ENCODE peak calls at places on chromosomes 11 and 22, in five cellular contexts. S is heart left ventricle; J is CD4-positive, alpha-beta T cell; U is GM10248; L is fibroblast of lung. W is an unnamed sample.

GRCh38 chr11:824942-825341 is 2.8 kb upstream of the CRACR2B start:
- DNase-seq in S (no peak), J (no peak), U (no peak), L (no peak), W (no peak)

GRCh38 chr11:77172666-77172982 is 44.6 kb downstream of the MYO7A start:
- DNase-seq in S (no peak), J (no peak), U (no peak), L (no peak), W (no peak)

GRCh38 chr11:32137263-32137662 is 46.4 kb downstream of the RCN1 start:
- DNase-seq in S (no peak), J (no peak), U (no peak), L (peak), W (no peak)

GRCh38 chr11:123903932-123904331 is 2.0 kb downstream of the OR8D4 start:
- DNase-seq in S (no peak), J (no peak), U (peak), L (no peak), W (no peak)

GRCh38 chr22:17920992-17921650 is 103.2 kb downstream of the MICAL3 start:
- DNase-seq in S (no peak), J (no peak), U (no peak), L (no peak), W (no peak)

GRCh38 chr22:47012589-47013365 is 250.3 kb downstream of the TBC1D22A start:
- DNase-seq in S (no peak), J (no peak), U (no peak), L (peak), W (no peak)

GRCh38 chr11:2877474-2877873 is 8.1 kb downstream of the CDKN1C start:
- DNase-seq in S (no peak), J (no peak), U (no peak), L (peak), W (no peak)

GRCh38 chr22:41822289-41823057 is 10.4 kb upstream of the SREBF2 start:
- DNase-seq in S (no peak), J (peak), U (peak), L (peak), W (no peak)

GRCh38 chr11:122140535-122140934 is 24.5 kb upstream of the BLID start:
- DNase-seq in S (no peak), J (no peak), U (no peak), L (peak), W (no peak)

GRCh38 chr22:23294221-23294620 is 113.9 kb downstream of the BCR start:
- DNase-seq in S (no peak), J (no peak), U (no peak), L (no peak), W (no peak)

GRCh38 chr22:49149721-49150608 is 677.7 kb downstream of the BRD1 start:
- DNase-seq in S (no peak), J (no peak), U (no peak), L (no peak), W (no peak)

GRCh38 chr22:28759861-28760560 is 12.5 kb upstream of the CCDC117 start:
- DNase-seq in S (no peak), J (no peak), U (no peak), L (no peak), W (no peak)

GRCh38 chr11:45259607-45260006 is 26.5 kb downstream of the SYT13 start:
- DNase-seq in S (no peak), J (no peak), U (no peak), L (no peak), W (no peak)

GRCh38 chr11:68146704-68147474 is 25.7 kb upstream of the CHKA start:
- DNase-seq in S (peak), J (no peak), U (no peak), L (peak), W (no peak)

GRCh38 chr11:115999437-115999836 is 495.2 kb upstream of the CADM1 start:
- DNase-seq in S (no peak), J (no peak), U (no peak), L (no peak), W (no peak)

GRCh38 chr11:74417379-74417804 is 19.2 kb upstream of the PGM2L1 start:
- DNase-seq in S (no peak), J (no peak), U (no peak), L (no peak), W (no peak)

GRCh38 chr11:13128381-13128780 is 119.3 kb downstream of the RASSF10 start:
- DNase-seq in S (no peak), J (no peak), U (no peak), L (no peak), W (no peak)

GRCh38 chr11:100739636-100740035 is 52.5 kb downstream of the ARHGAP42 start:
- DNase-seq in S (peak), J (no peak), U (no peak), L (peak), W (no peak)

GRCh38 chr11:96168623-96169022 is 174.4 kb downstream of the MAML2 start:
- DNase-seq in S (no peak), J (no peak), U (no peak), L (peak), W (no peak)

GRCh38 chr11:9060700-9061111 is 30.7 kb downstream of the SCUBE2 start:
- DNase-seq in S (no peak), J (no peak), U (peak), L (no peak), W (no peak)

DNA sequence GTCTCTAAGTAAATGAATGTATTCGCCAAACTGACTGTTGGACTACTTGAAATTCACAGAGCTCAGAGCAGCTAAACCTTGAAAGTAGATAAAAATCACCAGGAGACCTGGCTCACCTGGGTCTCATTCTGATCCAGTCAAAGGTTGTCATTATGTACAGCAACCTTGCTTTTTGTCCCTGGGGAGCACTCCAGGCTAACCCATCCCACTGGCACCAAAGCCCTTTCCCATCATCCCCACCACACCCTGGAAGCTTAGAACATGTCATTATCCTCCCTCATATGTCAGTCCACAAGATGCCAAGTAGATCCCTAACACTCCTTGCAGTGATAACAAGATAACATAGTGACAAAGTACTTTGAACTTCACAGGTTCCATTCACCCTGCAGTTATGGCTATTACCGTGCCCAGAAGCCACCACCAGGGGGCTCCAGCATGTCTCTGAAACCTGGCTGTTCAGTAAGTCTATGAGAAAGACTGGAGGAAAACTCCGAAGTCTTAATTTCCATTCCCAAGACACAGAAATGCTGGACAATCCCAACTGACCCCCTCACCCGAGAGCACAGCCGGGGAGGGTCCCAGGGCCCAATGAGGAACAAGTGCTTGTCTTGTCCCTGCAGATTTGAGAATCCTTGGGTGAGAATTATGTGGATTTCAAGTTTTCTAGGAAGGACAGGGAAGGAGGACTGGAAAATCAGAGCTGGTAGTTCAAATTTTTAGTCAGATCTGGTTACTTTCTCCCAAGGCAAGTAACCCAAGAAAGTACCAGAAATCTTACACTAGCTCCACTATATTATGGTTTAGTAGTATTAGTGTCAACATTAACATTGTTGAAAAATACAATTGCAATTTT is 43.0 kb upstream of the USP47 start:
- DNase-seq in S (peak), J (peak), U (peak), L (peak), W (peak)
- TF ChIP-seq CTCF in S (peak), J (peak), U (peak), L (peak), W (peak)

GRCh38 chr11:41286751-41287150 is 172.7 kb downstream of the LRRC4C start:
- DNase-seq in S (no peak), J (no peak), U (no peak), L (no peak), W (no peak)
- TF ChIP-seq CTCF in S (no peak), J (no peak), U (no peak), L (no peak), W (no peak)

GRCh38 chr11:17273668-17274321 is 2.7 kb upstream of the NUCB2 start:
- DNase-seq in S (no peak), J (no peak), U (no peak), L (no peak), W (no peak)
- TF ChIP-seq CTCF in S (no peak), J (no peak), U (no peak), L (no peak), W (no peak)

DNA sequence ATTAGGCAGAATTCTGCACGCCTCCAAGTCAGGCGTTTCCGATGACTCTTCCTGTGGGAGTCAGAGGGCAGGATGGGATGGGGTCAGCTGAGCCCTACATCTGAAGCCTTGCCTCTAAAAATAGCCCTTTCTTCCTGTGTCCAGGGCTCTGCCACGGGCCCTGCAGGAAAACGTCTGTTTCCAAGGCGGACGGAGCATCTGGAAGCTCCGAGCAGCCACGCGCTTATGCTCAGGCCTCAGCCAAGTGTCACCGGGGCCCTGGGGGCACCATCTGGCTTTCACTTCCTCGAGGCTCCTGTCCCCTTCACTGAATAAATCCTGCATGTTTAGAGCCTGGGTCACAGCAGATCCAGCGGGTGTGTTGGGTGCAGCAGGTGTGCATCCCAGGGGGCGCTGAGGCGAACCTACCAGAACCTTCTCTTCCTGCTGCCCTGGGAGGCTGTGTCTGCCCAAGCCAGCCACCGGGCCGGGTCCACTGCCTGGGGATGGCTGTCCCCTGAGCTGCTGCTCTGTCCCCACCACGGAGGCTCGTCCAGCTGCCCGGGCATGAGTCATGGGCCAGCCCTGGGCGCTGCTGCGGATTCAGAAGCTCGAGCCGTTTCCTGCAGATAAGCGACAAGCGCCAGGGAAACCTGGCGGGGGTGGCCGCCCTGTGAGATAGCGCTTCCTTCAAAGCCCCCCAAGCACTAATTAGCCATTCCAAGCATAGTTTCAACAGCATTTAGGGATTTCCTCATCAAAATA is 32.0 kb upstream of the LINC01488 start:
- DNase-seq in S (peak), J (no peak), U (no peak), L (peak), W (no peak)
- TF ChIP-seq CTCF in S (no peak), J (no peak), U (no peak), L (no peak), W (no peak)

W was measured in mesothelial cell of epicardium.